ENCODE peak calls at places on chromosomes 4 and X, in eight cellular contexts. M, Y, W, K, H, Q, F and D are unnamed samples. For H3K4me1, the result is how much of the 10 kb centered on the place peaks cover.

GRCh38 chr4:169070071-169070894 is 60.2 kb upstream of the CBR4 start:
- DNase-seq in W (peak), M (no peak), Y (no peak), Q (peak), K (peak), F (peak), H (peak), D (no peak)

GRCh38 chr4:174307694-174308093 is 24.0 kb downstream of the CEP44 start:
- DNase-seq in Q (no peak), F (no peak), W (no peak), H (no peak), K (no peak), M (no peak), Y (no peak), D (no peak)

GRCh38 chrX:69309074-69309792 is 144.0 kb upstream of the PJA1 start:
- DNase-seq in F (no peak), Q (no peak), M (no peak), H (peak), W (no peak), Y (no peak), K (no peak), D (no peak)

GRCh38 chrX:115592997-115593734 is 32.2 kb downstream of the PLS3 start:
- DNase-seq in Q (no peak), K (peak), Y (no peak), W (no peak), H (peak), F (no peak), M (no peak), D (no peak)

GRCh38 chr4:171846232-171846631 is 33.0 kb downstream of the GALNTL6 start:
- DNase-seq in H (no peak), W (no peak), F (peak), Q (no peak), K (no peak), M (no peak), Y (peak), D (no peak)

GRCh38 chr4:55272576-55272975 is 73.5 kb upstream of the SRD5A3 start:
- DNase-seq in H (no peak), F (no peak), Q (no peak), W (no peak), Y (no peak), K (no peak), M (no peak), D (no peak)

GRCh38 chrX:110992611-110993010 is 103.4 kb upstream of the PAK3 start:
- DNase-seq in M (peak), W (no peak), H (peak), F (peak), K (peak), Q (no peak), Y (no peak), D (peak)

GRCh38 chr4:113561092-113561491 is 200.4 kb downstream of the CAMK2D start:
- DNase-seq in F (no peak), W (no peak), K (no peak), Y (no peak), M (no peak), H (no peak), Q (no peak), D (no peak)

GRCh38 chr4:181646864-181647263 is 596.3 kb upstream of the TENM3 start:
- DNase-seq in K (peak), M (no peak), F (no peak), H (no peak), W (no peak), Q (no peak), Y (no peak), D (no peak)

GRCh38 chr4:151238477-151238876 is 38.5 kb upstream of the PRSS48 start:
- DNase-seq in Y (no peak), M (no peak), F (no peak), W (no peak), K (peak), Q (no peak), H (peak), D (no peak)

GRCh38 chrX:13381514-13381913 is 61.7 kb upstream of the ATXN3L start:
- DNase-seq in W (no peak), Q (no peak), Y (no peak), M (no peak), H (no peak), F (no peak), K (peak), D (no peak)

GRCh38 chr4:105474110-105474518 is 252 bp upstream of the PPA2 start:
- DNase-seq in W (peak), K (peak), F (peak), Q (no peak), H (no peak), M (no peak), Y (peak), D (no peak)

GRCh38 chr4:183798249-183798920 is 106.7 kb upstream of the STOX2 start:
- DNase-seq in F (no peak), H (peak), M (no peak), Y (no peak), W (no peak), K (no peak), Q (peak), D (no peak)

GRCh38 chr4:45527160-45527559 is 596.7 kb downstream of the GABRG1 start:
- DNase-seq in K (no peak), Q (no peak), H (no peak), M (no peak), W (no peak), Y (no peak), F (no peak), D (no peak)

GRCh38 chrX:102339312-102340298 is 92.6 kb downstream of the NXF2 start:
- DNase-seq in Y (no peak), M (no peak), K (no peak), W (no peak), F (no peak), Q (peak), H (no peak), D (no peak)

GRCh38 chrX:48521353-48522243 is at the start of gene EBP:
- DNase-seq in Y (peak), F (peak), K (peak), W (peak), H (peak), M (peak), Q (peak), D (peak)

GRCh38 chr4:38232741-38233140 is 272.5 kb downstream of the PTTG2 start:
- DNase-seq in K (no peak), Q (no peak), W (no peak), F (no peak), M (no peak), H (no peak), Y (no peak), D (no peak)

GRCh38 chr4:138308421-138308820 is 66.3 kb upstream of the SLC7A11 start:
- DNase-seq in Q (no peak), M (no peak), Y (no peak), H (no peak), W (no peak), F (no peak), K (peak), D (no peak)

GRCh38 chr4:78654809-78655208 is 103.2 kb downstream of the ANXA3 start:
- DNase-seq in M (no peak), Q (no peak), K (peak), F (no peak), Y (no peak), H (no peak), W (no peak), D (no peak)

GRCh38 chr4:73609688-73610087 is 10.5 kb downstream of the RASSF6 start:
- DNase-seq in Y (no peak), H (no peak), M (no peak), Q (no peak), W (no peak), K (peak), F (no peak), D (no peak)

GRCh38 chrX:93422693-93423092 is 250.7 kb downstream of the NAP1L3 start:
- DNase-seq in Y (no peak), H (no peak), Q (no peak), M (no peak), K (peak), F (no peak), W (no peak), D (no peak)

GRCh38 chr4:120056249-120056648 is 10.4 kb downstream of the MAD2L1 start:
- DNase-seq in Y (no peak), M (no peak), Q (no peak), H (no peak), F (no peak), W (no peak), K (peak), D (no peak)

GRCh38 chr4:1207603-1208265 is 35.4 kb upstream of the SPON2 start:
- DNase-seq in W (peak), F (peak), M (no peak), Q (peak), K (peak), Y (peak), H (peak), D (no peak)

GRCh38 chr4:30429813-30430466 is 290.2 kb upstream of the PCDH7 start:
- DNase-seq in W (no peak), M (no peak), F (no peak), H (no peak), Y (no peak), Q (no peak), K (peak), D (no peak)

GRCh38 chrX:17597836-17598434 is 139.4 kb upstream of the SCML1 start:
- DNase-seq in K (no peak), Q (peak), W (peak), M (no peak), H (peak), F (no peak), Y (peak), D (no peak)

GRCh38 chr4:15303052-15303641 is 124.7 kb upstream of the C1QTNF7 start:
- DNase-seq in H (no peak), Y (no peak), F (no peak), W (no peak), K (peak), Q (no peak), M (no peak), D (no peak)

GRCh38 chr4:13160906-13161305 is 323.2 kb downstream of the RAB28 start:
- DNase-seq in F (no peak), K (peak), Q (no peak), H (no peak), Y (no peak), M (no peak), W (no peak), D (no peak)

GRCh38 chrX:108001218-108001814 is 19.1 kb upstream of the TEX13B start:
- DNase-seq in K (peak), F (peak), H (peak), M (peak), Q (no peak), Y (no peak), W (no peak), D (peak)

GRCh38 chr4:102438873-102439614 is 62.1 kb upstream of the NFKB1 start:
- DNase-seq in Y (no peak), H (no peak), F (no peak), Q (no peak), M (no peak), W (no peak), K (peak), D (no peak)

DNA sequence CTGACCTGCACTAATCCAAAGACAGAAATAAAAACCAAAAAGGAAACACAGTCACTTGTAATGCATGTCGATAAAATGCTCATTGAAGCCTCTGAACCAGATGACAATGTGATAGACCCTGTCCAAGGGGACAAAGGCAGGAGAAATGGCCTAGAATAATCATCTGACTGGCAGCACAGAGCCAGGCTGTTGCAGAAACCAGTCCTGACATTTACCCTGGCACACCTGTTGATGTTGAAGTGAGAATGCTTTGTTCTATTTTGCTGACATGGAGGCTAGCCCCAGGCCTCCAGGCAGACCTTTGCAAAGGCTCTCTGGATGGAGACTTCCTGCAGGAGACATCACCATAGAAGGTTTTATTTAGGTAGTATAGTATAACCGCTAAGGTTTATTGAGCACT is 41.0 kb downstream of the TFDP3 start:
- DNase-seq in W (no peak), K (no peak), H (no peak), Y (no peak), M (no peak), F (no peak), Q (no peak), D (no peak)
- H3K4me1 ChIP-seq in W (under half), K (under half), H (under half), Y (under half), M (under half), F (under half), Q (under half), D (under half)

DNA sequence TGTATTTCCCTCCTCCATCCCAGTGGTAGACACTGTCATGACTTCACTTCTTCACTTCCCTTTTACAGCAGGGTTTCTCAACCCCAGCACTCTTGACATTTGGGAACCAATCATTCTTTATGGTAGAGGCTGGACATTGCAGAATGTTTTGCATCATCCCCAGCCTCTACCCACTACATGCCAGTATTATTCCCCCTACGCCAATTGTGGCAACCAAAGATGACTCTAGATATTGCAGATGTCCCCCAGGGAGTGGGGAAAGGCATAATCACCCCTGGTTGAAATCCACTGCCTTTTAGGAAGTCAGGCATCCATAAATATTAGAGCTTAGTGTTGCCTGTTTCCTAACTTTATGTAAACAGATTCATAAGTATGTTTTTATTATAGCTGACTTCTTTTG is 138.6 kb downstream of the AMELX start:
- DNase-seq in W (no peak), Y (no peak), M (no peak), K (no peak), H (no peak), F (no peak), Q (no peak), D (no peak)
- H3K4me1 ChIP-seq in W (under half), Y (under half), M (under half), K (under half), H (under half), F (under half), Q (under half), D (under half)

GRCh38 chrX:154010330-154011087 is 9.2 kb downstream of the IRAK1 start:
- DNase-seq in H (peak), Y (no peak), F (no peak), Q (peak), M (no peak), K (no peak), W (no peak), D (no peak)
- H3K4me1 ChIP-seq in H (under half), Y (under half), F (under half), Q (under half), M (under half), K (under half), W (under half), D (under half)

GRCh38 chr4:4639370-4639769 is 97.5 kb upstream of the STX18 start:
- DNase-seq in Q (no peak), H (no peak), F (no peak), Y (no peak), K (no peak), M (no peak), W (no peak), D (no peak)

GRCh38 chr4:4642201-4643025 is 100.6 kb upstream of the STX18 start:
- DNase-seq in M (no peak), Q (no peak), F (no peak), Y (no peak), H (no peak), K (no peak), W (no peak), D (no peak)

GRCh38 chr4:4643306-4643705 is 101.5 kb upstream of the STX18 start:
- DNase-seq in Q (no peak), K (no peak), H (no peak), F (no peak), W (no peak), M (no peak), Y (no peak), D (no peak)

GRCh38 chr4:4640692-4641091 is 98.8 kb upstream of the STX18 start:
- DNase-seq in Y (no peak), F (peak), Q (no peak), W (no peak), H (no peak), K (no peak), M (no peak), D (no peak)

GRCh38 chr4:4641661-4642180 is 99.9 kb upstream of the STX18 start:
- DNase-seq in M (no peak), Q (no peak), H (no peak), F (peak), K (no peak), Y (no peak), W (no peak), D (no peak)
- H3K4me1 ChIP-seq in M (under half), Q (under half), H (under half), F (half or more), K (under half), Y (under half), W (under half), D (under half)

GRCh38 chr4:153518001-153518400 is 51.8 kb downstream of the TMEM131L start:
- DNase-seq in K (peak), M (no peak), Q (no peak), H (no peak), Y (peak), W (no peak), F (no peak), D (no peak)

GRCh38 chr4:153518637-153519384 is 52.7 kb downstream of the TMEM131L start:
- DNase-seq in F (peak), H (no peak), K (peak), M (no peak), Y (peak), W (no peak), Q (no peak), D (no peak)

GRCh38 chr4:153520871-153521329 is 54.7 kb downstream of the TMEM131L start:
- DNase-seq in F (no peak), W (no peak), Y (no peak), K (no peak), M (no peak), H (no peak), Q (no peak), D (no peak)

GRCh38 chr4:153520227-153520626 is 54.1 kb downstream of the TMEM131L start:
- DNase-seq in K (no peak), M (no peak), Q (no peak), F (no peak), H (no peak), W (no peak), Y (no peak), D (no peak)

GRCh38 chr4:153519677-153520076 is 53.5 kb downstream of the TMEM131L start:
- DNase-seq in Y (no peak), Q (no peak), H (no peak), W (no peak), M (no peak), F (no peak), K (no peak), D (no peak)
- H3K4me1 ChIP-seq in Y (under half), Q (under half), H (under half), W (under half), M (half or more), F (half or more), K (under half), D (half or more)